ENCODE peak calls at places on chromosome 16, in ten cellular contexts. C, L, Q, Y, X, O, Z, P, W and E are unnamed samples. For H3K36me3, the result is how much of the 10 kb centered on the place peaks cover.

GRCh38 chr16:54345231-54345630 is 58.6 kb upstream of the IRX3 start:
- DNase-seq in C (no peak), L (no peak), Q (no peak), Y (no peak), X (no peak), O (no peak), Z (no peak), P (no peak), W (no peak), E (no peak)

GRCh38 chr16:70391446-70391845 is 44.7 kb downstream of the DDX19A start:
- DNase-seq in C (no peak), L (no peak), Q (no peak), Y (no peak), X (no peak), O (no peak), Z (no peak), P (no peak), W (no peak), E (no peak)

GRCh38 chr16:70661918-70662641 is 15.7 kb downstream of the IL34 start:
- DNase-seq in C (no peak), L (no peak), Q (no peak), Y (no peak), X (no peak), O (no peak), Z (no peak), P (peak), W (no peak), E (no peak)

GRCh38 chr16:71610936-71611871 is 14.8 kb upstream of the MARVELD3 start:
- DNase-seq in C (peak), L (peak), Q (no peak), Y (peak), X (peak), O (peak), Z (peak), P (no peak), W (peak), E (no peak)

GRCh38 chr16:56479469-56479868 is 28.1 kb downstream of the OGFOD1 start:
- DNase-seq in C (no peak), L (no peak), Q (no peak), Y (no peak), X (no peak), O (no peak), Z (no peak), P (no peak), W (no peak), E (no peak)

GRCh38 chr16:58684001-58684353 is 593 bp downstream of the SLC38A7 start:
- DNase-seq in C (peak), L (no peak), Q (no peak), Y (no peak), X (no peak), O (no peak), Z (no peak), P (no peak), W (no peak), E (no peak)

GRCh38 chr16:89922884-89923639 is at the start of gene TUBB3:
- DNase-seq in C (peak), L (peak), Q (no peak), Y (no peak), X (peak), O (no peak), Z (peak), P (no peak), W (peak), E (no peak)

GRCh38 chr16:2337431-2338296 is 2.9 kb downstream of the ABCA3 start:
- DNase-seq in C (no peak), L (no peak), Q (no peak), Y (no peak), X (no peak), O (no peak), Z (no peak), P (no peak), W (no peak), E (no peak)

GRCh38 chr16:648786-649589 is at the start of gene WDR90:
- DNase-seq in C (peak), L (peak), Q (peak), Y (peak), X (peak), O (peak), Z (peak), P (peak), W (peak), E (peak)

GRCh38 chr16:51153275-51153991 is 2.4 kb upstream of the SALL1 start:
- DNase-seq in C (no peak), L (no peak), Q (no peak), Y (no peak), X (no peak), O (no peak), Z (no peak), P (peak), W (no peak), E (no peak)

GRCh38 chr16:55773859-55774549 is 58.9 kb downstream of the CES1 start:
- DNase-seq in C (no peak), L (no peak), Q (no peak), Y (no peak), X (no peak), O (no peak), Z (no peak), P (no peak), W (no peak), E (no peak)

GRCh38 chr16:3730161-3731125 is 13.1 kb upstream of the TRAP1 start:
- DNase-seq in C (no peak), L (no peak), Q (no peak), Y (no peak), X (no peak), O (no peak), Z (no peak), P (no peak), W (no peak), E (no peak)

GRCh38 chr16:1331712-1332617 is 1.5 kb upstream of the BAIAP3 start:
- DNase-seq in C (peak), L (peak), Q (no peak), Y (peak), X (peak), O (peak), Z (no peak), P (peak), W (peak), E (peak)

GRCh38 chr16:77289331-77289809 is 90.2 kb downstream of the SYCE1L start:
- DNase-seq in C (peak), L (no peak), Q (no peak), Y (no peak), X (no peak), O (no peak), Z (no peak), P (no peak), W (peak), E (no peak)

GRCh38 chr16:72198021-72198420 is 26.1 kb upstream of the PMFBP1 start:
- DNase-seq in C (peak), L (no peak), Q (no peak), Y (peak), X (no peak), O (no peak), Z (no peak), P (no peak), W (no peak), E (peak)

GRCh38 chr16:53904533-53904932 is 200.6 kb downstream of the FTO start:
- DNase-seq in C (no peak), L (no peak), Q (no peak), Y (no peak), X (no peak), O (no peak), Z (no peak), P (no peak), W (no peak), E (no peak)

GRCh38 chr16:22313141-22313781 is 16.1 kb downstream of the POLR3E start:
- DNase-seq in C (no peak), L (peak), Q (no peak), Y (no peak), X (no peak), O (no peak), Z (no peak), P (no peak), W (no peak), E (no peak)

GRCh38 chr16:48501516-48502377 is 108.2 kb downstream of the N4BP1 start:
- DNase-seq in C (no peak), L (no peak), Q (no peak), Y (no peak), X (no peak), O (no peak), Z (no peak), P (no peak), W (no peak), E (no peak)

GRCh38 chr16:31537362-31537921 is 9.7 kb downstream of the AHSP start:
- DNase-seq in C (no peak), L (no peak), Q (no peak), Y (no peak), X (peak), O (no peak), Z (peak), P (no peak), W (no peak), E (no peak)

GRCh38 chr16:28977703-28978641 is 3.4 kb downstream of the SPNS1 start:
- DNase-seq in C (no peak), L (no peak), Q (no peak), Y (no peak), X (no peak), O (no peak), Z (peak), P (no peak), W (no peak), E (no peak)

GRCh38 chr16:2288701-2289100 is 20.8 kb upstream of the RNPS1 start:
- DNase-seq in C (no peak), L (no peak), Q (no peak), Y (no peak), X (no peak), O (no peak), Z (no peak), P (no peak), W (no peak), E (no peak)

GRCh38 chr16:1909661-1910231 is 8.5 kb downstream of the HS3ST6 start:
- DNase-seq in C (no peak), L (no peak), Q (no peak), Y (no peak), X (no peak), O (no peak), Z (no peak), P (no peak), W (no peak), E (no peak)

GRCh38 chr16:89828870-89829629 is 775 bp downstream of the SPIRE2 start:
- DNase-seq in C (no peak), L (no peak), Q (no peak), Y (no peak), X (no peak), O (no peak), Z (no peak), P (no peak), W (no peak), E (no peak)

GRCh38 chr16:56965149-56965938 is 3.6 kb downstream of the CETP start:
- DNase-seq in C (peak), L (no peak), Q (no peak), Y (no peak), X (no peak), O (peak), Z (no peak), P (no peak), W (no peak), E (no peak)

GRCh38 chr16:1530883-1531637 is 2.4 kb upstream of the TMEM204 start:
- DNase-seq in C (peak), L (no peak), Q (no peak), Y (peak), X (peak), O (peak), Z (peak), P (peak), W (no peak), E (peak)

GRCh38 chr16:67413978-67414891 is 2.0 kb downstream of the ZDHHC1 start:
- DNase-seq in C (no peak), L (no peak), Q (no peak), Y (no peak), X (no peak), O (no peak), Z (no peak), P (no peak), W (no peak), E (no peak)

GRCh38 chr16:67419931-67420330 is 3.7 kb upstream of the ZDHHC1 start:
- DNase-seq in C (no peak), L (no peak), Q (no peak), Y (no peak), X (no peak), O (no peak), Z (no peak), P (no peak), W (no peak), E (no peak)

GRCh38 chr16:67419502-67419901 is 3.2 kb upstream of the ZDHHC1 start:
- DNase-seq in C (peak), L (no peak), Q (no peak), Y (no peak), X (no peak), O (no peak), Z (no peak), P (no peak), W (no peak), E (no peak)

GRCh38 chr16:67417333-67418061 is 1.2 kb upstream of the ZDHHC1 start:
- DNase-seq in C (no peak), L (no peak), Q (no peak), Y (no peak), X (no peak), O (no peak), Z (no peak), P (no peak), W (no peak), E (no peak)

DNA sequence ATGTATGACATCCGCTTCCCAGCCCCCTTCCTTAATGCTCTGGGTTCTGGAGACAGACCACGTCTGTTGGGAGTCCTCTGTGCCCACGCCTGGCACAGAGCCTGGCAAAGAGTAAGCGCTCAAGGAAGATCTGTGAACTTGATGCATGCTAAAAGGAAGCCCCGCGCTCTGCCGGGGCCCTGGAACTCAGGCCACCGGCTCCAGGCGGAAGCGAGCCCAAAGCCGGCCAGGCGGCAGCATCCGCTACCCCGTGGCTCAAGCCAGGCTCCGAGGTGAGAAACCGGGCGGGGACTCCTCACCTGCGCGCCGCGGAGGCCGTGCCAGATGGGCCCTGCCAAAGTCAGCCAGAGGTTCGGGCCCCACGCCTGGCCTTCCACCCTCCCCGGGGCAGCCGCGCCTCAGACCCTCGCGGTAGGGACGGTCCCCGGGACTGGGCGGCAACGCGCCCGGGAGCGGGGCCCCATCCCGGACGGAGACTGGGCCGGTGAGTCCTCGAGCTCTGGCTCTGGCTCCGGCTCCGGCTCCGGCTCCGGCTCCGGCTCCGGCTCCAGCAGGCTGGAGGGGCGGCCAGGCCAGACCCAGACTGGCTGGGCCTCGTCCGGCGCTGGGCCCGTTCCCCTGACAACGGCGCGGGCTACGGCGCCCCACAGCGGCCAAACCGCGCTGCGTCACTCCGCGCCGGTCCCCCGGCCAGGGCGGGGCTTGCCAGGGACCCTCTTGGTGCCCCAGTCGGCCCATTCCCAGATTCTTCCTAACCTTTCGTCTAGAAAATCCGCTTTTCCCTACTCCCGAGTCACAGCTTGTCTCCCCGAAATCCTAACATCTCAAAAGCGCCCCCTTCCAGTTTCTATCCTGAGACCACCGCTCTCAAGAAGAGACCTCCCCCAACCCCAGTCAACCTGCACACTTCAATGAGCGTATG is at the start of gene ZDHHC1:
- DNase-seq in C (peak), L (peak), Q (no peak), Y (no peak), X (peak), O (peak), Z (peak), P (peak), W (no peak), E (no peak)
- TF ChIP-seq CTCF in C (peak), L (peak), Q (peak), Y (peak), X (peak), O (peak), Z (peak), P (peak), W (no peak), E (peak)

GRCh38 chr16:75305364-75306101 is 54.1 kb upstream of the BCAR1 start:
- DNase-seq in C (peak), L (peak), Q (peak), Y (peak), X (peak), O (peak), Z (no peak), P (peak), W (peak), E (peak)
- H3K4me3 ChIP-seq in C (no peak), L (no peak), Q (peak), Y (no peak), X (peak), O (peak), Z (no peak), P (no peak), W (no peak), E (no peak)

DNA sequence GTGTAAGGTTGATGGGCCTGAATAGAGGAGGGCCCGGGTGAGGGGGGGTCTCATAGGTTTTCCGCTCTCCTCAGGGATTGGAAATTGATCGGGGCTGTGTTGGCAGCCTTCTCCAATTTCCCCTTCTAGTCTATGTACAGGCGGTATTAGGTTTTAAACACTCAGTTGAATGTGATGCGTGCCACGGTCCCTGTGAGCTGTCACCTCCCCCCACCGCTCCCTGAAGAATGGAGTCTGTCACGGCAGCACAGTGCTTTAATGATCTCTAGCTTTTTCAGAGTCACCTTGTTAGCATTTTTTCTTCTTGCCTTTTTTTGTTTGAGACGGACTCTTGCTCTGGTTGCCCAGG is 800 bp downstream of the COX4I1 start:
- DNase-seq in C (no peak), L (no peak), Q (no peak), Y (no peak), X (no peak), O (no peak), Z (no peak), P (no peak), W (no peak), E (no peak)
- H3K36me3 ChIP-seq in C (under half), L (half or more), Q (under half), Y (under half), X (half or more), O (half or more), Z (half or more), P (under half), W (under half), E (under half)

GRCh38 chr16:24674877-24675276 is 54.6 kb upstream of the TNRC6A start:
- DNase-seq in C (no peak), L (no peak), Q (no peak), Y (no peak), X (no peak), O (no peak), Z (no peak), P (no peak), W (no peak), E (no peak)

GRCh38 chr16:24673155-24673554 is 56.3 kb upstream of the TNRC6A start:
- DNase-seq in C (no peak), L (no peak), Q (no peak), Y (no peak), X (no peak), O (no peak), Z (no peak), P (no peak), W (no peak), E (no peak)

GRCh38 chr16:24668481-24669001 is 60.9 kb upstream of the TNRC6A start:
- DNase-seq in C (peak), L (no peak), Q (peak), Y (peak), X (no peak), O (no peak), Z (no peak), P (peak), W (no peak), E (peak)

GRCh38 chr16:24670623-24671454 is 58.6 kb upstream of the TNRC6A start:
- DNase-seq in C (peak), L (no peak), Q (peak), Y (peak), X (peak), O (peak), Z (no peak), P (peak), W (no peak), E (no peak)

GRCh38 chr16:24671455-24671954 is 57.9 kb upstream of the TNRC6A start:
- DNase-seq in C (no peak), L (no peak), Q (no peak), Y (no peak), X (no peak), O (no peak), Z (no peak), P (peak), W (no peak), E (no peak)
- TF ChIP-seq CTCF in C (no peak), L (no peak), Q (peak), Y (no peak), X (no peak), O (no peak), Z (no peak), P (no peak), W (no peak), E (no peak)

DNA sequence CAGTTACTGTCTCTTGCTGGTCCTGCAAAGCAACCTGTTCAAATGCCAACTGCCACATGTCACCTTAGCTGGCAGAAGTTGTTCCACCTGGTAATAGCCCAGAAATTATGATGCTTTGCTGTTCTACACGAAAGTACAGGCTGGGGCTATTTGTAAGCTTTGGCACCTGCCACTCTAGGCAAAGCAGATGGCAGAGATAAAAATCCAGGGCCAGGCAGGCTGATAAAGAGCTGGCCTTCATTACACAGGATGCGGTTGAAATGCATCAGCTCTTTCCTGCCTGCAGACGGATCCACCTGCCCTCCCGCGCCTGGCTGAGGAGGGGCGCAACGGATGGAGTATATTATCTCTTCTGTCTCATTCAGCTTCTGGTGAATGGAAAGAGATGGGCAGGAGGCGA is 29.3 kb upstream of the KDM8 start:
- DNase-seq in C (no peak), L (no peak), Q (no peak), Y (no peak), X (no peak), O (no peak), Z (no peak), P (no peak), W (no peak), E (no peak)
- H3K4me3 ChIP-seq in C (no peak), L (no peak), Q (no peak), Y (no peak), X (no peak), O (no peak), Z (no peak), P (no peak), W (no peak), E (no peak)

GRCh38 chr16:10538583-10538982 is 41.8 kb downstream of the EMP2 start:
- DNase-seq in C (no peak), L (no peak), Q (no peak), Y (no peak), X (no peak), O (no peak), Z (no peak), P (no peak), W (no peak), E (no peak)

GRCh38 chr16:10537946-10538345 is 42.5 kb downstream of the EMP2 start:
- DNase-seq in C (no peak), L (no peak), Q (no peak), Y (no peak), X (no peak), O (no peak), Z (no peak), P (no peak), W (no peak), E (no peak)

GRCh38 chr16:10539793-10540192 is 40.6 kb downstream of the EMP2 start:
- DNase-seq in C (no peak), L (no peak), Q (no peak), Y (no peak), X (no peak), O (no peak), Z (no peak), P (no peak), W (no peak), E (no peak)

GRCh38 chr16:10541396-10541795 is 39.0 kb downstream of the EMP2 start:
- DNase-seq in C (no peak), L (no peak), Q (no peak), Y (no peak), X (no peak), O (no peak), Z (no peak), P (no peak), W (no peak), E (no peak)

DNA sequence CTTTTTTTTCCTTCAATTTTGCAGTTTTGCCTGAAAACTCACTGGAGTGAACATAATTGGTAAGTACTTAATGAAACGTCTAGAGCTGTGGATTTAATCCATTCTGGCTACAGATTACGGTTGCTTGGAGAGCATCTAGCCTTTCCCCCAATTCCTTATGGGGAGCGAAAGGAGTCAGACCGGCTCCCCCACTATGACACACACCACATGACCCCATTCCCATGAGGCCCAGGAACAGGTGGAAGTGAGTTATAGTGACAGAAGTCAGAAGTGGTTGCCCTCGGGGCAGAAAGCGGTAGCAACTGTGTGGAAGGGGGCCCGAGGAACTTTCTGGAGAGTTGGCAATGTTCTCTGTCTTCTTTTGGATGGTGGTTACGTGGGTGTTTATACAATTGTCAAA is 41.1 kb downstream of the EMP2 start:
- DNase-seq in C (no peak), L (no peak), Q (no peak), Y (no peak), X (no peak), O (no peak), Z (no peak), P (no peak), W (no peak), E (no peak)
- H3K36me3 ChIP-seq in C (under half), L (half or more), Q (under half), Y (under half), X (half or more), O (half or more), Z (half or more), P (under half), W (under half), E (under half)

GRCh38 chr16:50136399-50136798 is 16.7 kb upstream of the TENT4B start:
- DNase-seq in C (no peak), L (no peak), Q (no peak), Y (no peak), X (no peak), O (no peak), Z (no peak), P (no peak), W (no peak), E (no peak)
- TF ChIP-seq CTCF in C (no peak), L (no peak), Q (no peak), Y (no peak), X (peak), O (no peak), Z (no peak), P (no peak), W (no peak), E (peak)